ENCODE peak calls at places on chromosomes 2 and 18, in ten cellular contexts. C is CD8-positive, alpha-beta memory T cell; I is epithelial cell of esophagus; S is epithelial cell of proximal tubule; H is cardiac muscle cell; P is heart left ventricle; U is WERI-Rb-1; N is lower lobe of right lung; F is mammary epithelial cell; Y is tibial artery. G is an unnamed sample.

GRCh38 chr18:36314754-36315153 is 17.2 kb downstream of the FHOD3 start:
- DNase-seq in C (no peak), I (peak; percentile 83), S (peak; percentile 84), H (no peak), P (no peak), U (no peak), N (no peak), F (peak; percentile 58), Y (no peak), G (peak; percentile 97)

GRCh38 chr2:134668821-134669220 is 50.0 kb downstream of the TMEM163 start:
- DNase-seq in C (peak; percentile 27), I (no peak), S (no peak), H (no peak), P (no peak), U (no peak), N (peak; percentile 69), F (no peak), Y (no peak), G (no peak)

GRCh38 chr2:212766921-212767320 is 228.3 kb upstream of the ERBB4 start:
- DNase-seq in C (no peak), I (peak; percentile 7), S (no peak), H (no peak), P (no peak), U (no peak), N (no peak), F (no peak), Y (no peak), G (no peak)

GRCh38 chr2:71898375-71898774 is 249.3 kb downstream of the CYP26B1 start:
- DNase-seq in C (no peak), I (no peak), S (no peak), H (no peak), P (no peak), U (no peak), N (no peak), F (no peak), Y (no peak), G (no peak)

GRCh38 chr2:83069724-83070123 is 1389.4 kb downstream of the SUCLG1 start:
- DNase-seq in C (no peak), I (peak; percentile 29), S (no peak), H (no peak), P (no peak), U (no peak), N (no peak), F (peak; percentile 24), Y (no peak), G (peak; percentile 82)

GRCh38 chr18:24536326-24536725 is 75.9 kb downstream of the HRH4 start:
- DNase-seq in C (no peak), I (no peak), S (no peak), H (no peak), P (no peak), U (no peak), N (no peak), F (no peak), Y (no peak), G (peak; percentile 8)

GRCh38 chr2:167988296-167988695 is 259.1 kb downstream of the STK39 start:
- DNase-seq in C (no peak), I (no peak), S (no peak), H (no peak), P (no peak), U (no peak), N (no peak), F (no peak), Y (no peak), G (no peak)

GRCh38 chr2:168136392-168136977 is 110.9 kb downstream of the STK39 start:
- DNase-seq in C (no peak), I (peak; percentile 62), S (no peak), H (no peak), P (no peak), U (no peak), N (no peak), F (peak; percentile 36), Y (no peak), G (peak; percentile 70)

DNA sequence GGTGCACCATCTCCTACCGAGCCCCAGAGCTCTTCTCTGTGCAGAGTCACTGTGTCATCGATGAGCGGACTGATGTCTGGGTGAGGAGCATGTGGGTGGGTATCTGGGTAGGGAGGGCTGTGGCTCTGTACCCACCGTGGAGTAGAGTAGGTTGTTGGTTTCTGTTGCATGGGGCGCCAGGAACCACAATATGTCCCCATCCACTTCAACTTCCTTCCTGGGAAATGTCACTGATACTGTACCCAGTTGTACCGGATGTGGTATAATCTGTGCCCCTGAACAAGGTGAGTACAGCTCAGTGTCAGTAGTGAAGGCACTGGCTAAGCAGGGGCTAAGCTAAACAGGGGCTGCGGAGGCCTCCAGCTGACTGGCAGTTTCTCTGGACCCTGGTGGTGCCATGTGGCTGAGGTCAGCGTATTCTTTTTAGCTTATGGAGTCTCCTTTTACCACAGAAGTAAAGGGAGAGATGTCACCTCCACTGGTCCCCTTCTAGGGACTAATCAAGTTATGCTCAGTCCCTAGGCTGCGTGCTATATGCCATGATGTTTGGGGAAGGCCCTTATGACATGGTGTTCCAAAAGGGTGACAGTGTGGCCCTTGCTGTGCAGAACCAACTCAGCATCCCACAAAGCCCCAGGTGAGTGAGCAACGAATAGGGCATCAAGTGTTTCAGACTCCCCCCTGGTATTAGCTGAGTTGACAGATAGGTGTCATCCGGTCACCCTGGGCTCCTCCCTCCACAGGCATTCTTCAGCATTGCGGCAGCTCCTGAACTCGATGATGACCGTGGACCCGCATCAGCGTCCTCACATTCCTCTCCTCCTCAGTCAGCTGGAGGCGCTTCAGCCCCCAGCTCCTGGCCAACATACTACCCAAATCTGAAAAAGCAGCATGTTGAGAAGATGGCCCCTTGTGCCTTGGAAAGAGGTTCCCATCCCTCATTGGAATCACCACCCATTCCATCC is 2.7 kb downstream of the STK16 start:
- DNase-seq in C (peak; percentile 56), I (peak; percentile 24), S (no peak), H (no peak), P (no peak), U (no peak), N (no peak), F (no peak), Y (no peak), G (no peak)
- H3K4me3 ChIP-seq in C (peak overlapping the region; percentile 86), I (no peak overlapping the region), S (no peak overlapping the region), H (no peak overlapping the region), P (no peak overlapping the region), U (no peak overlapping the region), N (peak overlapping the region; percentile 3), F (no peak overlapping the region), Y (no peak overlapping the region), G (no peak overlapping the region)

GRCh38 chr2:203804766-203805484 is 62.6 kb upstream of the CTLA4 start:
- DNase-seq in C (no peak), I (no peak), S (no peak), H (no peak), P (no peak), U (no peak), N (no peak), F (peak; percentile 24), Y (no peak), G (peak; percentile 77)
- H3K4me3 ChIP-seq in C (no peak overlapping the region), I (no peak overlapping the region), S (no peak overlapping the region), H (no peak overlapping the region), P (no peak overlapping the region), U (no peak overlapping the region), N (no peak overlapping the region), F (no peak overlapping the region), Y (no peak overlapping the region), G (no peak overlapping the region)

GRCh38 chr18:70046796-70047195 is 99.1 kb upstream of the CD226 start:
- DNase-seq in C (no peak), I (peak; percentile 17), S (no peak), H (no peak), P (no peak), U (no peak), N (no peak), F (peak; percentile 21), Y (no peak), G (no peak)

GRCh38 chr18:70044626-70045025 is 97.0 kb upstream of the CD226 start:
- DNase-seq in C (no peak), I (peak; percentile 97), S (peak; percentile 64), H (no peak), P (no peak), U (no peak), N (no peak), F (peak; percentile 98), Y (no peak), G (peak; percentile 97)

GRCh38 chr18:70046207-70046606 is 98.5 kb upstream of the CD226 start:
- DNase-seq in C (no peak), I (peak; percentile 45), S (no peak), H (no peak), P (no peak), U (no peak), N (no peak), F (peak; percentile 33), Y (no peak), G (peak; percentile 54)

DNA sequence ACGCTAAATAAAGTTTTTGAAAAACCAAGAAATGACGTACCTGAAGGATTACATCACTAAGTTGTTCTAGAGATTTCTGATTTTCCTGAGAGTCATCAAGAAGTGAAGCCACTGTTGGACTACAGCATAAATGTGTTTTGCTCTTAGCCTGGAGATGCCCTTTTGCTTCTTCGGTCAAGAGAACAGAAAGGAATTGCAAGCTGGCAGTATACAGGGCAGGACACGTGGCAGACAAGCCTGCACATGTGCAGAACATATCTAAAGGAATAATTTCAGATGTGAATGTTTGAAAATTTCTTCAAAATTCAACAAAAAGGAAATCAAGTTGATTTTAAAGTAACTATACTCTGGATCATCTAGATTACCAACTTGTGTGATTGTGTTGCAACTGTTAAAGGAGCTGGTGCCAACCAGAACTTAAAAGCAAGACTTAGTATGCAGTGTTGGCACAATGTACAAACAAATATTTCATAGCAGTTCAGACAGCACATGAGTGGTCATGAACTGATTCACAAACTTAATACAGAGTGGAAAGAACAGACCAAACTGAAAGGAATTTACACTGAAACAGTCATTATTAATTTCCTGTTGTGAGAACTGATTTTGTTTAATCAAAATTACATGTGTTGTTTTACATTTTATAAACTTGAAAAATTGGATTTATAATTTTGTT is 100.4 kb upstream of the CD226 start:
- DNase-seq in C (no peak), I (peak; percentile 84), S (no peak), H (no peak), P (no peak), U (no peak), N (no peak), F (peak; percentile 83), Y (no peak), G (peak; percentile 59)
- H3K4me3 ChIP-seq in C (no peak overlapping the region), I (peak overlapping the region; percentile 47), S (no peak overlapping the region), H (no peak overlapping the region), P (peak overlapping the region; percentile 40), U (no peak overlapping the region), N (no peak overlapping the region), F (peak overlapping the region; percentile 83), Y (no peak overlapping the region), G (no peak overlapping the region)

GRCh38 chr2:172340394-172340793 is 87.0 kb upstream of the ITGA6 start:
- DNase-seq in C (no peak), I (no peak), S (no peak), H (no peak), P (no peak), U (no peak), N (no peak), F (no peak), Y (no peak), G (no peak)

GRCh38 chr2:172342056-172342455 is 85.3 kb upstream of the ITGA6 start:
- DNase-seq in C (no peak), I (no peak), S (no peak), H (no peak), P (no peak), U (no peak), N (no peak), F (no peak), Y (no peak), G (no peak)

GRCh38 chr2:172336681-172337080 is 90.7 kb upstream of the ITGA6 start:
- DNase-seq in C (no peak), I (peak; percentile 23), S (no peak), H (no peak), P (no peak), U (no peak), N (no peak), F (no peak), Y (no peak), G (no peak)

GRCh38 chr2:172342611-172343010 is 84.8 kb upstream of the ITGA6 start:
- DNase-seq in C (no peak), I (no peak), S (no peak), H (no peak), P (no peak), U (no peak), N (no peak), F (no peak), Y (no peak), G (no peak)

DNA sequence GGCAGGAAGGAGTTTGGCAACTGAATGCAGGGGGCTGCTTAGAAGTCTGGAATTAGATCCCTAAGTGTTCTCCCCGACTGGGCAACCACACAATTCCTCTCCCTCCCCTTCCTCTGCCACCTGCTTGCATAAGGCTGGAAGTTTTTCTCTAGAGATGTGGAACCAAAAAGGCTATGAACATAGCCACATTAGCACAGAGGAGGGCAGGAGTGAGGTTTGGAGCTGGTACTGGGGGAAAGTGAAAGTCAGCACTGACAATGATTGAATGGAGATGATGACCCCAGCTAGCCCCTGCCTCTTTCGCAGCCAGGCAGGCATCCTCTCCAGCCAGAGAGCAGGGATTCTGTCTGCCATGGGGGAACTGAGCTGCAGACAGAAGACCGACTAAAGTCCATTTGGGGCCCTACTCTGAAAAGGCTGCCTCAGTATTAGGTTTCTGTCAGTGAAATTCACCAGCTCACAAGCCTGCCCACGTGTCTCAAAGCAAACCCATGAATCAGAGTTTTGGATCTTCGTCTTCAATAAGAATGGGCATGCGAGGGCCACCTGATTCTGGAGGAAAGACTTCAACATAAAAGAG is 87.9 kb upstream of the ITGA6 start:
- DNase-seq in C (no peak), I (peak; percentile 52), S (peak; percentile 25), H (no peak), P (no peak), U (no peak), N (no peak), F (peak; percentile 33), Y (no peak), G (no peak)
- H3K4me3 ChIP-seq in C (peak overlapping the region; percentile 7), I (no peak overlapping the region), S (no peak overlapping the region), H (no peak overlapping the region), P (no peak overlapping the region), U (no peak overlapping the region), N (no peak overlapping the region), F (no peak overlapping the region), Y (peak overlapping the region; percentile 7), G (no peak overlapping the region)